ENCODE peak calls at places on chromosomes 11 and 22, in eight cellular contexts. T, P, G, D, S, Y, J and X are unnamed samples.

GRCh38 chr11:59918494-59918893 is 19.7 kb upstream of the OOSP1 start:
- DNase-seq in Y (no peak), J (no peak), T (no peak), G (no peak), D (no peak), S (no peak), P (no peak), X (no peak)

GRCh38 chr11:70913715-70914231 is 338.6 kb downstream of the SHANK2 start:
- DNase-seq in Y (no peak), G (no peak), P (no peak), S (no peak), D (peak; percentile 74), J (no peak), T (no peak), X (no peak)

GRCh38 chr11:72221386-72221785 is 3.2 kb upstream of the INPPL1 start:
- DNase-seq in P (no peak), G (no peak), T (no peak), D (no peak), S (no peak), Y (no peak), J (no peak), X (no peak)

GRCh38 chr11:69425895-69426544 is 55.4 kb upstream of the LINC01488 start:
- DNase-seq in S (no peak), T (no peak), D (no peak), G (no peak), J (no peak), P (no peak), Y (no peak), X (no peak)

GRCh38 chr11:22703040-22703439 is 36.6 kb downstream of the GAS2 start:
- DNase-seq in G (no peak), J (peak; percentile 18), S (peak; percentile 21), D (peak; percentile 33), Y (peak; percentile 28), P (no peak), T (peak; percentile 88), X (peak; percentile 80)

GRCh38 chr11:64036081-64037026 is 623 bp downstream of the FLRT1 start:
- DNase-seq in D (peak; percentile 54), P (peak; percentile 73), S (no peak), T (no peak), G (no peak), J (peak; percentile 40), Y (no peak), X (no peak)

GRCh38 chr11:10504490-10504889 is 36.5 kb downstream of the RNF141 start:
- DNase-seq in Y (no peak), T (no peak), G (no peak), D (no peak), J (no peak), S (no peak), P (no peak), X (no peak)

GRCh38 chr22:30422481-30423295 is 2.9 kb upstream of the MTFP1 start:
- DNase-seq in P (no peak), Y (peak; percentile 89), J (peak; percentile 73), T (peak; percentile 81), S (no peak), D (peak; percentile 76), G (peak; percentile 46), X (no peak)

DNA sequence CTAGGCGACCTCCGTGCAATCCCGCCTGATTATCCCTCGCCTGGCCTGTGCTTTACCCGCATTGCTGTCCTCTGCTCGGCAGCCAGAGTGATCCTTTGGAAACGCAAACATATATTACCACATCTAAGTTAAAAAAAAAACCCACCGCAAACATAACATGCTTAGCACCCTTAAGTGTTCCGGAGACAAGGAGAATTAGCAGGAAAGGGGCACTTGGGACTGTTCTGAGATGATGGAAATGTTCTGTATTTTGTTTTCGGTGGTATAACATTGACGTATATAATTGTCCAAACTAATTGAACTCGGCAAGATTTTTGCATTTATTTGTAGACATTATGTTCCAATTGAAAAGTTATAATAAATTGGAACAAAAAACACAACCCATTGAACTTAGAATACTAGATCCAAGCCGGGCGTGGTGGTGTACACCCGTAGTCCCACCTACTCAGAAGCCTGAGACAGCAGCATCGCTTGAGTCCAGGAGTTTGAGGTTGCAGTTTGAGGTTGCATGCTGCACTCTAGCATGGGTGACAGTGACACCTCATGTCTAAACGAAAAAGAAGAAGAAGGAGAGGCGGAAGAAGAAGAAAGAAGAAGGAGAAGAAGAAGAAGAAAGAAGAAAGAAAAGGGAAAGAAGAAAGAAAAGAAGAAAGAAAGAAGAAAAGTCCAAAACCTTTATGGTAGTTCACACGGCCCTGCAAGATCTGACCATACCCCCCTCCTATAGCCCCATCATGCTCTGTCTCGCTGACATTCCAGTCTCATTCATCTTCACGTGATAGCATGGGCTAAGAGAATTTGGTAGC is 604 bp upstream of the POLR3H start:
- DNase-seq in Y (no peak), P (no peak), G (no peak), D (no peak), J (no peak), S (no peak), T (no peak), X (no peak)
- TF ChIP-seq POLR2AphosphoS5 in Y (no peak), P (no peak), G (no peak), D (no peak), J (peak; percentile 28), S (no peak), T (no peak), X (no peak)

GRCh38 chr22:46795845-46796565 is 33.6 kb downstream of the TBC1D22A start:
- DNase-seq in G (no peak), J (no peak), T (no peak), Y (no peak), S (no peak), P (no peak), D (no peak), X (no peak)

GRCh38 chr22:46798366-46799057 is 36.1 kb downstream of the TBC1D22A start:
- DNase-seq in Y (peak; percentile 29), T (peak; percentile 92), D (peak; percentile 88), G (peak; percentile 63), S (no peak), J (peak; percentile 78), P (peak; percentile 90), X (peak; percentile 22)

GRCh38 chr22:46796566-46797195 is 34.2 kb downstream of the TBC1D22A start:
- DNase-seq in S (no peak), T (no peak), J (no peak), G (no peak), Y (no peak), P (no peak), D (no peak), X (no peak)

GRCh38 chr22:46798041-46798365 is 35.6 kb downstream of the TBC1D22A start:
- DNase-seq in T (no peak), S (no peak), J (no peak), G (no peak), D (no peak), Y (no peak), P (no peak), X (no peak)

DNA sequence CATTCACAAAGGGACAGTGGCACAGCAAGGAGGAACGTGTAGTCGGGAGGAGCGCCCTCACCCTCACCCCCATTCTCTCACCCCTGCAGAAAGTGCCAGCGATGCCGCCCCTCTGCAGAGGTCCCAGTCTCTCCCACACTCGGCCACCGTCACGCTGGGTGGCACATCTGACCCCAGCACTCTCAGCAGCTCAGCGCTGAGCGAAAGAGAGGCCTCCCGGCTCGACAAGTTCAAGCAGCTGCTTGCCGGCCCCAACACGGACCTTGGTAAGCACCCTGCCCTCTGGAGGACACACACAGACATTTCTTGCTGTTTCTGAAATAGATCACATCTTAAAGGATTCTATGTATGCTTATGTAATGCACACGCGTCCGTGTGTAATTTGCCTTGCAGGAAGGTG is 34.9 kb downstream of the TBC1D22A start:
- DNase-seq in J (peak; percentile 37), Y (no peak), S (no peak), P (no peak), G (no peak), T (peak; percentile 12), D (peak; percentile 67), X (no peak)
- TF ChIP-seq REST in J (no peak), Y (no peak), S (no peak), P (no peak), G (no peak), T (no peak), D (no peak), X (no peak)

DNA sequence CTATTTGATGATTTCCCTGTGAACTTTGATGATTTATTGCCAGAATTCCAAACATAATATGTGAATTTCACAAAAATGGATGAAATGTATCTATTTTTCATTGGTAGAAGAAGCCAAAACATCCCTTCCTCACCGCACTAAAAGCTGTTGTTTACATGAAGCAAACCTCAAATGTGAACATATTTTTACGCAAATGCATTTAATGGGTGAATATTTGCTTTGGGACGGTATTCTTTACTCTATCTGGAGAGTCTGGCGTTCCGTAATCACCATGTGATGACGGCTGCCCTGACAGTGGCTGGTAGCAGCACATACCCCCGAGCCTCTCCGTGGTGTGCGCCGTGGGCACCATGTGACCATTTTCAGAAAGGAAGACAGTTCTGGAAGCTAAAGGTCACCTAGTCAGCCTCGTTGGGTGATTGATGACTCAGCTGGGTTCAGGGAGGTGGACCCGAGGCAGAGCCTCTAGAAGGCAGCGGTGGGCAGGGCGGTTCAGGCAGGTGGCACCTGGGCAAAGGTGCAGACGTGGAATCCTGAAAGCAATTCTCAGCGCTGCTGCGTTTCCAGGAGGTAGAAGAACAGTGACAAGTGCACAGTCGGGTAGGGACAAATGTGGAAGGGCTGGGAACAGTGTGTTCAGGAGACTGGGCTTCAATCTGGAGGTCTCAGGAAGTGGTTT is 45.3 kb downstream of the PPARA start:
- DNase-seq in J (no peak), Y (no peak), D (no peak), T (no peak), P (no peak), G (no peak), S (no peak), X (no peak)
- TF ChIP-seq POLR2AphosphoS5 in J (no peak), Y (no peak), D (no peak), T (no peak), P (no peak), G (no peak), S (no peak), X (no peak)

GRCh38 chr11:17846852-17847453 is 112.4 kb downstream of the KCNC1 start:
- DNase-seq in D (peak; percentile 34), Y (no peak), J (peak; percentile 35), P (no peak), G (no peak), T (no peak), S (no peak), X (no peak)
- TF ChIP-seq REST in D (no peak), Y (no peak), J (no peak), P (no peak), G (no peak), T (no peak), S (no peak), X (no peak)

DNA sequence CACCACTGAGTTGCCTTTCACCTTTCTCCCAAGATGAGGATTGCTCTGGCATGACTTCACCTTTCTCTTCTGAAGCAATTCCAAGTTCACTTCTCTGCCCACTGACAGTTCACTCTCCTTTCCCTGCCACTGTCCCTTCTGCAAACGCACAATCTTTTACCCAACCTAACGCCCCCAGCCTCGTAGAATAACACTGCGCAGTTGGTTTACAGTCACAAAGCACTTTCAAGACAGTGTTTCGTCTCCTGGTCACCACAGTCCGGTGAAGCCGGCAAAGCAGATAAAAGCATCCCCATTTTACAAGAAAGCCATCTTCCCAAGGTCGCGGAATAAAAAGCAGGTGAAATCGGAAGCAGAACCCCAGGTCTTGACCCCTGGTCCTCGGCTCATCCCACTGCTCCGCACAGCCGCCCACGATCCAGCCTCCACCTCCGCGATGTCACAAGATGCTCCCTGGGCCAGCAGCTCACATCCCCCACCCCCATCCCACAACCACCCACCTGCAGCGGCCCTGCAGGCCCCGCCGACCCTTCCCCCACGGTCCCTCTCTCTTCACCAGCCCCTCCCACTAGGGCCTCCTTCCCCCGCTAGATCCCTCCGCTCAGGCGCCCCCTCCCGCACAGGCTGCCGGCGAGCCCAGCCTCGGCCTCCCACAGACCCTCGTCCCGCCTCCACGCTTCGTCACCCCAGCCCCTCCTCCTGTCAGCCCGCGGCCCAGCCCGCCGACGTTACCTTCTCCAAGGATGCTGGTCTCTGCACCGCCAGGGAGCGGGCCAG is 585 bp downstream of the PI4KA start:
- DNase-seq in G (peak; percentile 85), S (peak; percentile 27), Y (peak; percentile 64), D (peak; percentile 97), P (peak; percentile 95), J (peak; percentile 99), T (peak; percentile 78), X (no peak)
- TF ChIP-seq POLR2AphosphoS5 in G (no peak), S (no peak), Y (no peak), D (no peak), P (peak; percentile 42), J (no peak), T (no peak), X (no peak)